ENCODE peak calls at places on chromosomes 3 and 15, in six cellular contexts. M is WERI-Rb-1, W is B cell, S is skeletal muscle cell, O is fibroblast of lung, J is AG20443. E is an unnamed sample.

GRCh38 chr15:67036775-67037555 is 28.4 kb upstream of the SMAD3 start:
- DNase-seq in M (no peak), W (no peak), O (no peak), S (no peak), J (no peak), E (no peak)

GRCh38 chr3:9500108-9501050 is 53.2 kb downstream of the LHFPL4 start:
- DNase-seq in J (peak), W (peak), O (peak), S (peak), M (peak), E (no peak)

GRCh38 chr3:10505050-10505790 is at the start of gene ATP2B2:
- DNase-seq in W (peak), M (peak), J (peak), S (no peak), O (no peak), E (no peak)

GRCh38 chr3:170222647-170223541 is 670 bp downstream of the PRKCI start:
- DNase-seq in W (peak), O (peak), M (peak), J (peak), S (no peak), E (no peak)

GRCh38 chr3:78130741-78131290 is 1090.9 kb downstream of the ROBO2 start:
- DNase-seq in M (no peak), S (no peak), W (no peak), O (no peak), J (no peak), E (no peak)

GRCh38 chr3:194554488-194555098 is 67.8 kb upstream of the ATP13A3 start:
- DNase-seq in M (no peak), O (no peak), J (no peak), W (no peak), S (no peak), E (no peak)

GRCh38 chr3:184040010-184040409 is 8.5 kb downstream of the HTR3D start:
- DNase-seq in W (no peak), J (peak), O (peak), S (no peak), M (peak), E (no peak)

GRCh38 chr3:124540550-124541201 is 189.6 kb upstream of the UMPS start:
- DNase-seq in W (no peak), M (no peak), J (no peak), S (no peak), O (no peak), E (no peak)

GRCh38 chr3:153221748-153222162 is 59.7 kb downstream of the RAP2B start:
- DNase-seq in O (peak), J (peak), S (peak), M (no peak), W (peak), E (no peak)

GRCh38 chr3:8536106-8537052 is 34.8 kb downstream of the LMCD1 start:
- DNase-seq in S (peak), M (no peak), O (peak), J (peak), W (no peak), E (no peak)

GRCh38 chr15:62254137-62254934 is 89.3 kb upstream of the C2CD4B start:
- DNase-seq in S (no peak), W (no peak), M (peak), J (peak), O (peak), E (no peak)

GRCh38 chr3:171704002-171704401 is 106.3 kb downstream of the PLD1 start:
- DNase-seq in O (peak), S (no peak), W (no peak), J (peak), M (peak), E (no peak)

GRCh38 chr3:142098974-142099373 is 50.4 kb downstream of the TFDP2 start:
- DNase-seq in W (no peak), S (no peak), M (no peak), O (no peak), J (no peak), E (no peak)

GRCh38 chr15:27902680-27903385 is 196.3 kb downstream of the OCA2 start:
- DNase-seq in S (no peak), W (no peak), J (no peak), M (no peak), O (no peak), E (no peak)

GRCh38 chr15:37765809-37766208 is 168.6 kb upstream of the TMCO5A start:
- DNase-seq in O (peak), J (peak), M (no peak), W (no peak), S (no peak), E (no peak)

GRCh38 chr3:62876064-62876463 is 848 bp upstream of the CADPS start:
- DNase-seq in W (no peak), S (peak), O (peak), J (peak), M (peak), E (no peak)

GRCh38 chr3:127694467-127695215 is 21.9 kb downstream of the ABTB1 start:
- DNase-seq in M (peak), W (no peak), J (no peak), O (no peak), S (no peak), E (no peak)

GRCh38 chr15:45351229-45351628 is 27.1 kb downstream of the GATM start:
- DNase-seq in S (no peak), J (no peak), O (no peak), M (no peak), W (no peak), E (no peak)

GRCh38 chr3:168472811-168473210 is 377.1 kb upstream of the GOLIM4 start:
- DNase-seq in J (no peak), W (no peak), M (no peak), O (no peak), S (no peak), E (no peak)

GRCh38 chr3:27659279-27660021 is 62.7 kb downstream of the EOMES start:
- DNase-seq in O (peak), S (no peak), W (peak), J (peak), M (peak), E (no peak)

GRCh38 chr15:82768414-82769081 is 37.3 kb downstream of the FSD2 start:
- DNase-seq in M (no peak), O (peak), J (no peak), W (no peak), S (no peak), E (no peak)

GRCh38 chr3:79521221-79521848 is 246.5 kb downstream of the ROBO1 start:
- DNase-seq in O (peak), S (no peak), M (no peak), J (peak), W (no peak), E (no peak)

GRCh38 chr15:69478259-69478687 is 25.7 kb downstream of the RPLP1 start:
- DNase-seq in M (peak), S (no peak), W (peak), O (peak), J (peak), E (peak)

GRCh38 chr15:29035571-29036285 is 150.0 kb downstream of the APBA2 start:
- DNase-seq in W (no peak), J (no peak), O (no peak), M (no peak), S (no peak), E (peak)

GRCh38 chr3:58824285-58824684 is 157.7 kb upstream of the FAM3D start:
- DNase-seq in J (peak), O (peak), S (peak), M (peak), W (no peak), E (no peak)

GRCh38 chr3:52434491-52435115 is 10.3 kb downstream of the SEMA3G start:
- DNase-seq in S (no peak), O (no peak), W (no peak), J (no peak), M (peak), E (peak)

GRCh38 chr3:186241910-186242821 is 119.9 kb downstream of the DGKG start:
- DNase-seq in M (peak), J (peak), W (no peak), O (peak), S (peak), E (no peak)

GRCh38 chr15:52078876-52079700 is 33.5 kb downstream of the BCL2L10 start:
- DNase-seq in O (peak), W (peak), M (peak), S (no peak), J (peak), E (no peak)

GRCh38 chr3:49351521-49352011 is 6.6 kb downstream of the GPX1 start:
- DNase-seq in J (peak), O (peak), M (no peak), S (peak), W (no peak), E (no peak)

GRCh38 chr3:58608648-58609047 is 31.5 kb upstream of the FAM107A start:
- DNase-seq in O (no peak), M (no peak), W (no peak), J (no peak), S (no peak), E (no peak)

GRCh38 chr3:31541102-31541501 is 8.4 kb downstream of the STT3B start:
- DNase-seq in J (no peak), S (no peak), W (no peak), O (no peak), M (no peak), E (no peak)

GRCh38 chr3:178107804-178108203 is 428.4 kb upstream of the KCNMB2 start:
- DNase-seq in S (no peak), W (no peak), M (no peak), J (no peak), O (no peak), E (no peak)

GRCh38 chr15:65377105-65377975 is 462 bp downstream of the IGDCC3 start:
- DNase-seq in J (peak), S (no peak), W (peak), M (peak), O (peak), E (no peak)

GRCh38 chr3:157077565-157077991 is 82.4 kb downstream of the CCNL1 start:
- DNase-seq in M (no peak), J (peak), S (peak), W (no peak), O (no peak), E (no peak)

GRCh38 chr3:10390641-10391373 is 69.9 kb upstream of the SEC13 start:
- DNase-seq in J (no peak), S (no peak), M (no peak), W (no peak), O (no peak), E (no peak)

GRCh38 chr3:166351461-166351860 is 514.2 kb upstream of the BCHE start:
- DNase-seq in M (no peak), S (no peak), O (no peak), J (no peak), W (no peak), E (no peak)